ENCODE peak calls at places on chromosomes 6 and 20, in nine cellular contexts. X is GF-D8; T is lung; P is CD8-positive, alpha-beta memory T cell; Y is stomach; N is effector CD4-positive, alpha-beta T cell; F is neural progenitor cell; M is T-helper 2 cell; Z is GM12891. U is an unnamed sample.

GRCh38 chr20:50744143-50744792 is 12.9 kb downstream of the PARD6B start:
- DNase-seq in X (no peak), T (peak; percentile 50), P (no peak), Y (peak; percentile 68), N (no peak), F (peak; percentile 62), M (no peak), Z (no peak), U (peak; percentile 73)

GRCh38 chr20:10655723-10656122 is 18.1 kb downstream of the JAG1 start:
- DNase-seq in X (no peak), T (no peak), P (no peak), Y (no peak), N (no peak), F (peak; percentile 93), M (no peak), Z (no peak), U (no peak)

GRCh38 chr6:138772596-138773176 is 883 bp upstream of the CCDC28A start:
- DNase-seq in X (no peak), T (no peak), P (no peak), Y (no peak), N (no peak), F (no peak), M (no peak), Z (no peak), U (no peak)

GRCh38 chr20:19275630-19276071 is 63.2 kb downstream of the SLC24A3 start:
- DNase-seq in X (no peak), T (peak; percentile 79), P (no peak), Y (peak; percentile 86), N (no peak), F (no peak), M (no peak), Z (no peak), U (no peak)

GRCh38 chr6:32183483-32184083 is 470 bp downstream of the AGER start:
- DNase-seq in X (no peak), T (no peak), P (no peak), Y (no peak), N (no peak), F (no peak), M (no peak), Z (no peak), U (no peak)

GRCh38 chr6:68738039-68738438 is 103.0 kb downstream of the ADGRB3 start:
- DNase-seq in X (no peak), T (no peak), P (no peak), Y (no peak), N (no peak), F (no peak), M (no peak), Z (no peak), U (no peak)

GRCh38 chr6:41707565-41708200 is 27.7 kb downstream of the TFEB start:
- DNase-seq in X (peak; percentile 38), T (no peak), P (no peak), Y (no peak), N (peak; percentile 10), F (no peak), M (peak; percentile 44), Z (no peak), U (no peak)

GRCh38 chr6:46909371-46909770 is 12.4 kb downstream of the ADGRF5 start:
- DNase-seq in X (no peak), T (no peak), P (no peak), Y (no peak), N (no peak), F (no peak), M (no peak), Z (no peak), U (no peak)

GRCh38 chr6:116363759-116364158 is 7.0 kb upstream of the DSE start:
- DNase-seq in X (no peak), T (no peak), P (no peak), Y (no peak), N (no peak), F (no peak), M (no peak), Z (no peak), U (no peak)

GRCh38 chr6:107786709-107787588 is 37.2 kb downstream of the SCML4 start:
- DNase-seq in X (no peak), T (no peak), P (peak; percentile 16), Y (no peak), N (no peak), F (no peak), M (peak; percentile 44), Z (peak; percentile 53), U (no peak)